ENCODE peak calls at places on chromosome 3, in four cellular contexts. One of them, this sample, is unnamed.

GRCh38 chr3:161422171-161422693 is 50.9 kb upstream of the SPTSSB start:
- DNase-seq in esophagus squamous epithelium: no peak
- DNase-seq in SW 1271: no peak
- DNase-seq in epithelial cell of prostate: no peak
- DNase-seq in this sample: no peak

GRCh38 chr3:48476426-48477053 is 27.4 kb downstream of the SHISA5 start:
- DNase-seq in SW 1271: no peak
- DNase-seq in epithelial cell of prostate: no peak
- DNase-seq in esophagus squamous epithelium: no peak
- DNase-seq in this sample: no peak

GRCh38 chr3:114745322-114746240 is 401.5 kb downstream of the ZBTB20 start:
- DNase-seq in esophagus squamous epithelium: no peak
- DNase-seq in SW 1271: no peak
- DNase-seq in epithelial cell of prostate: no peak
- DNase-seq in this sample: peak

GRCh38 chr3:126208618-126209256 is 28.4 kb upstream of the ALDH1L1 start:
- DNase-seq in epithelial cell of prostate: peak
- DNase-seq in SW 1271: peak
- DNase-seq in esophagus squamous epithelium: no peak
- DNase-seq in this sample: peak

GRCh38 chr3:162865466-162865865 is 1368.9 kb downstream of the OTOL1 start:
- DNase-seq in epithelial cell of prostate: no peak
- DNase-seq in esophagus squamous epithelium: no peak
- DNase-seq in SW 1271: no peak
- DNase-seq in this sample: no peak

GRCh38 chr3:51706788-51707731 is at the start of gene GRM2:
- DNase-seq in epithelial cell of prostate: no peak
- DNase-seq in SW 1271: no peak
- DNase-seq in esophagus squamous epithelium: no peak
- DNase-seq in this sample: peak

GRCh38 chr3:100575704-100576103 is 33.7 kb upstream of the ADGRG7 start:
- DNase-seq in esophagus squamous epithelium: no peak
- DNase-seq in SW 1271: no peak
- DNase-seq in epithelial cell of prostate: no peak
- DNase-seq in this sample: no peak

GRCh38 chr3:25009665-25010064 is 418.4 kb upstream of the RARB start:
- DNase-seq in esophagus squamous epithelium: no peak
- DNase-seq in SW 1271: no peak
- DNase-seq in epithelial cell of prostate: no peak
- DNase-seq in this sample: no peak

GRCh38 chr3:127532561-127533203 is 57.9 kb downstream of the TPRA1 start:
- DNase-seq in SW 1271: no peak
- DNase-seq in esophagus squamous epithelium: no peak
- DNase-seq in epithelial cell of prostate: no peak
- DNase-seq in this sample: no peak

GRCh38 chr3:130692455-130692854 is 54.2 kb downstream of the PIK3R4 start:
- DNase-seq in esophagus squamous epithelium: no peak
- DNase-seq in epithelial cell of prostate: peak
- DNase-seq in SW 1271: no peak
- DNase-seq in this sample: no peak

GRCh38 chr3:177665122-177665808 is 468.0 kb upstream of the TBL1XR1 start:
- DNase-seq in esophagus squamous epithelium: no peak
- DNase-seq in epithelial cell of prostate: no peak
- DNase-seq in SW 1271: no peak
- DNase-seq in this sample: no peak

GRCh38 chr3:54123538-54124196 is 1.3 kb downstream of the CACNA2D3 start:
- DNase-seq in epithelial cell of prostate: no peak
- DNase-seq in SW 1271: no peak
- DNase-seq in esophagus squamous epithelium: no peak
- DNase-seq in this sample: no peak

GRCh38 chr3:187286467-187287059 is 5.0 kb downstream of the MASP1 start:
- DNase-seq in esophagus squamous epithelium: no peak
- DNase-seq in SW 1271: no peak
- DNase-seq in epithelial cell of prostate: no peak
- DNase-seq in this sample: peak

GRCh38 chr3:64267774-64268604 is 42.7 kb upstream of the PRICKLE2 start:
- DNase-seq in SW 1271: no peak
- DNase-seq in esophagus squamous epithelium: no peak
- DNase-seq in epithelial cell of prostate: no peak
- DNase-seq in this sample: peak

GRCh38 chr3:181009225-181009624 is 19.7 kb upstream of the DNAJC19 start:
- DNase-seq in esophagus squamous epithelium: no peak
- DNase-seq in SW 1271: no peak
- DNase-seq in epithelial cell of prostate: no peak
- DNase-seq in this sample: no peak

GRCh38 chr3:30302027-30302426 is 304.4 kb upstream of the TGFBR2 start:
- DNase-seq in SW 1271: no peak
- DNase-seq in esophagus squamous epithelium: no peak
- DNase-seq in epithelial cell of prostate: no peak
- DNase-seq in this sample: no peak

GRCh38 chr3:151328298-151329036 is 882 bp downstream of the P2RY13 start:
- DNase-seq in SW 1271: no peak
- DNase-seq in esophagus squamous epithelium: no peak
- DNase-seq in epithelial cell of prostate: no peak
- DNase-seq in this sample: no peak

GRCh38 chr3:69012836-69013255 is 638 bp downstream of the EOGT start:
- DNase-seq in esophagus squamous epithelium: no peak
- DNase-seq in SW 1271: no peak
- DNase-seq in epithelial cell of prostate: no peak
- DNase-seq in this sample: peak

GRCh38 chr3:188135271-188135670 is 18.7 kb upstream of the LPP start:
- DNase-seq in esophagus squamous epithelium: no peak
- DNase-seq in epithelial cell of prostate: no peak
- DNase-seq in SW 1271: no peak
- DNase-seq in this sample: no peak

GRCh38 chr3:64097920-64098319 is 74.6 kb upstream of the PSMD6 start:
- DNase-seq in esophagus squamous epithelium: no peak
- DNase-seq in SW 1271: no peak
- DNase-seq in epithelial cell of prostate: no peak
- DNase-seq in this sample: no peak

GRCh38 chr3:9826815-9827574 is 16.8 kb downstream of the RPUSD3 start:
- DNase-seq in SW 1271: no peak
- DNase-seq in epithelial cell of prostate: no peak
- DNase-seq in esophagus squamous epithelium: no peak
- DNase-seq in this sample: no peak

GRCh38 chr3:179258820-179259219 is 7.9 kb upstream of the KCNMB3 start:
- DNase-seq in epithelial cell of prostate: no peak
- DNase-seq in SW 1271: no peak
- DNase-seq in esophagus squamous epithelium: no peak
- DNase-seq in this sample: no peak

GRCh38 chr3:129003578-129004112 is 2.5 kb downstream of the EFCC1 start:
- DNase-seq in SW 1271: no peak
- DNase-seq in epithelial cell of prostate: no peak
- DNase-seq in esophagus squamous epithelium: no peak
- DNase-seq in this sample: no peak

GRCh38 chr3:42705039-42705767 is 2.6 kb upstream of the HHATL start:
- DNase-seq in SW 1271: no peak
- DNase-seq in esophagus squamous epithelium: no peak
- DNase-seq in epithelial cell of prostate: no peak
- DNase-seq in this sample: no peak

GRCh38 chr3:74532446-74532845 is 82.0 kb downstream of the CNTN3 start:
- DNase-seq in esophagus squamous epithelium: no peak
- DNase-seq in epithelial cell of prostate: peak
- DNase-seq in SW 1271: no peak
- DNase-seq in this sample: no peak

GRCh38 chr3:159130108-159130507 is 328.3 kb downstream of the MFSD1 start:
- DNase-seq in esophagus squamous epithelium: no peak
- DNase-seq in SW 1271: no peak
- DNase-seq in epithelial cell of prostate: no peak
- DNase-seq in this sample: no peak

GRCh38 chr3:45760878-45761711 is 35.2 kb downstream of the SLC6A20 start:
- DNase-seq in SW 1271: no peak
- DNase-seq in esophagus squamous epithelium: no peak
- DNase-seq in epithelial cell of prostate: peak
- DNase-seq in this sample: peak

GRCh38 chr3:106317141-106318055 is 448.6 kb upstream of the CBLB start:
- DNase-seq in SW 1271: no peak
- DNase-seq in esophagus squamous epithelium: no peak
- DNase-seq in epithelial cell of prostate: no peak
- DNase-seq in this sample: no peak

GRCh38 chr3:111811811-111812210 is 47.3 kb upstream of the PHLDB2 start:
- DNase-seq in SW 1271: no peak
- DNase-seq in esophagus squamous epithelium: no peak
- DNase-seq in epithelial cell of prostate: no peak
- DNase-seq in this sample: no peak

GRCh38 chr3:149371001-149371722 is 6.3 kb downstream of the TM4SF1 start:
- DNase-seq in esophagus squamous epithelium: no peak
- DNase-seq in epithelial cell of prostate: no peak
- DNase-seq in SW 1271: no peak
- DNase-seq in this sample: no peak

GRCh38 chr3:170128259-170128976 is 53.1 kb downstream of the PHC3 start:
- DNase-seq in epithelial cell of prostate: no peak
- DNase-seq in esophagus squamous epithelium: no peak
- DNase-seq in SW 1271: no peak
- DNase-seq in this sample: no peak

GRCh38 chr3:128584412-128585020 is 66.1 kb downstream of the RPN1 start:
- DNase-seq in epithelial cell of prostate: peak
- DNase-seq in esophagus squamous epithelium: no peak
- DNase-seq in SW 1271: peak
- DNase-seq in this sample: peak

GRCh38 chr3:89692601-89693000 is 585.2 kb downstream of the EPHA3 start:
- DNase-seq in esophagus squamous epithelium: no peak
- DNase-seq in SW 1271: no peak
- DNase-seq in epithelial cell of prostate: no peak
- DNase-seq in this sample: no peak

GRCh38 chr3:37609711-37610110 is 252.0 kb upstream of the CTDSPL start:
- DNase-seq in SW 1271: no peak
- DNase-seq in esophagus squamous epithelium: no peak
- DNase-seq in epithelial cell of prostate: no peak
- DNase-seq in this sample: no peak

GRCh38 chr3:139267300-139268246 is 76.2 kb upstream of the MRPS22 start:
- DNase-seq in esophagus squamous epithelium: no peak
- DNase-seq in SW 1271: no peak
- DNase-seq in epithelial cell of prostate: no peak
- DNase-seq in this sample: no peak

GRCh38 chr3:18825586-18826157 is 322.6 kb upstream of the KCNH8 start:
- DNase-seq in SW 1271: no peak
- DNase-seq in epithelial cell of prostate: no peak
- DNase-seq in esophagus squamous epithelium: no peak
- DNase-seq in this sample: no peak

GRCh38 chr3:154060606-154061380 is 60.4 kb upstream of the ARHGEF26 start:
- DNase-seq in epithelial cell of prostate: no peak
- DNase-seq in SW 1271: no peak
- DNase-seq in esophagus squamous epithelium: no peak
- DNase-seq in this sample: no peak

GRCh38 chr3:1002010-1002409 is 90.8 kb upstream of the CNTN6 start:
- DNase-seq in epithelial cell of prostate: no peak
- DNase-seq in SW 1271: no peak
- DNase-seq in esophagus squamous epithelium: no peak
- DNase-seq in this sample: no peak

GRCh38 chr3:155417119-155417517 is 123.6 kb upstream of the STRIT1 start:
- DNase-seq in epithelial cell of prostate: no peak
- DNase-seq in SW 1271: no peak
- DNase-seq in esophagus squamous epithelium: no peak
- DNase-seq in this sample: no peak

This sample was measured in uterus.